ENCODE peak calls at places on chromosomes 12 and 14, in four cellular contexts. H is CD4-positive, alpha-beta T cell; A is HT1080; D is GM12865. O is an unnamed sample.
A peak's percentile ranks its signal among the peaks of the same experiment; 100 is the strongest.

GRCh38 chr12:114799574-114800487 is 115.9 kb upstream of the TBX3 start:
- DNase-seq in D (no peak), A (no peak), H (no peak), O (peak; percentile 96)

GRCh38 chr14:20386276-20386855 is 26.9 kb downstream of the TEP1 start:
- DNase-seq in D (no peak), A (no peak), H (no peak), O (no peak)

GRCh38 chr12:53313996-53314395 is 7.4 kb downstream of the AAAS start:
- DNase-seq in A (no peak), H (no peak), D (no peak), O (no peak)

GRCh38 chr14:61885203-61885961 is 123.2 kb downstream of the SNAPC1 start:
- DNase-seq in A (no peak), D (no peak), H (no peak), O (no peak)

GRCh38 chr12:83802011-83802410 is 1110.6 kb downstream of the SLC6A15 start:
- DNase-seq in D (no peak), H (no peak), A (no peak), O (no peak)

GRCh38 chr12:52914722-52915121 is 9.8 kb upstream of the KRT8 start:
- DNase-seq in A (no peak), H (no peak), D (no peak), O (no peak)

GRCh38 chr12:103908877-103909276 is 21.3 kb upstream of the HSP90B1 start:
- DNase-seq in D (no peak), H (no peak), A (no peak), O (peak; percentile 52)

GRCh38 chr14:37241206-37241605 is 43.5 kb downstream of the MIPOL1 start:
- DNase-seq in D (no peak), A (no peak), H (no peak), O (no peak)

GRCh38 chr14:74404435-74404834 is 21.6 kb downstream of the SYNDIG1L start:
- DNase-seq in A (no peak), D (no peak), H (no peak), O (no peak)

GRCh38 chr12:4975574-4975973 is 65.9 kb downstream of the KCNA1 start:
- DNase-seq in H (no peak), A (peak; percentile 48), D (no peak), O (no peak)

GRCh38 chr14:74221741-74222140 is 17.5 kb upstream of the VSX2 start:
- DNase-seq in H (no peak), A (no peak), D (no peak), O (no peak)

GRCh38 chr12:43789941-43790340 is 16.2 kb downstream of the TWF1 start:
- DNase-seq in H (no peak), A (peak; percentile 23), D (no peak), O (peak; percentile 39)

GRCh38 chr14:100261621-100262020 is 22.7 kb downstream of the YY1 start:
- DNase-seq in H (no peak), A (no peak), D (peak; percentile 61), O (no peak)

GRCh38 chr14:103897075-103897947 is 30.9 kb upstream of the TDRD9 start:
- DNase-seq in D (no peak), A (no peak), H (no peak), O (no peak)

GRCh38 chr14:101817511-101818001 is 56.0 kb downstream of the PPP2R5C start:
- DNase-seq in D (no peak), H (peak; percentile 41), A (no peak), O (no peak)

GRCh38 chr14:91398707-91399106 is 18.9 kb downstream of the CCDC88C start:
- DNase-seq in A (no peak), H (no peak), D (peak; percentile 43), O (no peak)

GRCh38 chr12:114238808-114239207 is 167.1 kb downstream of the TBX5 start:
- DNase-seq in A (no peak), H (no peak), D (no peak), O (peak; percentile 93)

GRCh38 chr12:113322353-113322752 is 12.6 kb downstream of the SLC8B1 start:
- DNase-seq in A (peak; percentile 77), D (no peak), H (no peak), O (no peak)

GRCh38 chr12:78887008-78887407 is 22.4 kb downstream of the SYT1 start:
- DNase-seq in H (no peak), D (no peak), A (peak; percentile 72), O (peak; percentile 84)

GRCh38 chr14:35124127-35124526 is 1.8 kb downstream of the PRORP start:
- DNase-seq in A (no peak), H (no peak), D (no peak), O (no peak)

GRCh38 chr12:69872804-69873203 is 47.8 kb downstream of the MYRFL start:
- DNase-seq in A (no peak), H (no peak), D (no peak), O (peak; percentile 46)

GRCh38 chr12:1932264-1932777 is 13.9 kb upstream of the CACNA2D4 start:
- DNase-seq in A (no peak), D (peak; percentile 16), H (no peak), O (no peak)

GRCh38 chr12:68805592-68806120 is 2.3 kb upstream of the MDM2 start:
- DNase-seq in D (no peak), A (no peak), H (no peak), O (no peak)

GRCh38 chr12:130717752-130718151 is 1.7 kb upstream of the RIMBP2 start:
- DNase-seq in D (no peak), H (no peak), A (no peak), O (no peak)